ENCODE peak calls at places on chromosomes 5 and 9, in five cellular contexts. Z is sigmoid colon, E is mucosa of descending colon, Q is PC-3, O is left ventricle myocardium inferior. X is an unnamed sample. For H3K36me3, the result is how much of the 10 kb centered on the place peaks cover.

GRCh38 chr5:77900691-77901090 is 124.6 kb upstream of the TBCA start:
- DNase-seq in Q (no peak), Z (no peak), O (no peak), E (no peak), X (no peak)

GRCh38 chr5:81450940-81451339 is 57.0 kb upstream of the ACOT12 start:
- DNase-seq in Z (no peak), O (no peak), E (no peak), Q (peak), X (no peak)

GRCh38 chr9:5838884-5839571 is 6.1 kb upstream of the ERMP1 start:
- DNase-seq in O (no peak), Z (no peak), E (no peak), Q (peak), X (no peak)

GRCh38 chr9:7284517-7284916 is 515.1 kb downstream of the DMAC1 start:
- DNase-seq in Z (no peak), O (no peak), Q (no peak), E (no peak), X (no peak)

GRCh38 chr5:124790261-124790894 is 43.9 kb upstream of the ZNF608 start:
- DNase-seq in Z (no peak), E (no peak), Q (peak), O (no peak), X (no peak)

GRCh38 chr9:18564018-18564880 is 90.3 kb downstream of the ADAMTSL1 start:
- DNase-seq in E (peak), O (no peak), Q (no peak), Z (no peak), X (no peak)

GRCh38 chr9:2802494-2802921 is 41.4 kb downstream of the PUM3 start:
- DNase-seq in Q (peak), Z (no peak), E (no peak), O (no peak), X (no peak)

GRCh38 chr5:55918097-55919035 is 67.2 kb downstream of the IL31RA start:
- DNase-seq in E (no peak), Z (no peak), Q (no peak), O (no peak), X (peak)

GRCh38 chr5:43396762-43397304 is 15.4 kb downstream of the CCL28 start:
- DNase-seq in O (peak), Z (peak), E (peak), Q (peak), X (peak)

GRCh38 chr9:121323449-121324151 is 46.5 kb downstream of the STOM start:
- DNase-seq in O (no peak), Z (no peak), E (no peak), Q (no peak), X (peak)

GRCh38 chr9:121325387-121325786 is 44.7 kb downstream of the STOM start:
- DNase-seq in Z (no peak), Q (no peak), O (no peak), E (peak), X (peak)

GRCh38 chr9:121324755-121325154 is 45.3 kb downstream of the STOM start:
- DNase-seq in E (no peak), Z (no peak), O (no peak), Q (no peak), X (peak)

GRCh38 chr9:121322737-121323448 is 47.2 kb downstream of the STOM start:
- DNase-seq in Z (peak), E (no peak), O (no peak), Q (no peak), X (peak)

DNA sequence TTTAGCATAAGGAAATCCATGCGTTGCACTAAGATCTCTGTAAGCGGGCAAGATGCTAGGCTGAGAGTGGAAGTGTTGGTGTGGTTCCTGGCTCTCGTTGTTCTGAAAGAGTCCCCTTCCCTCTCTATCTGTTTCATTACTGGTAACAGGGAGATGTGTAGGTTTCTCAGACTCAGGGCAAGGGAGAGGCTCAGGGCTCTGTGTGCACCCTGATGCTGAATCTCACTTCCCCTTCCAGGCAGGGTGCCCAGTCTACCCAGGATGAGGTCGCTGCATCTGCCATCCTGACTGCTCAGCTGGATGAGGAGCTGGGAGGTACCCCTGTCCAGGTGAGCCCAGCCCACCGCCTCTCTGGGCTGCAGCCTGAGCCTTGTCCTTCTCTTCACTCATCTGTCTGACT is 45.7 kb downstream of the STOM start:
- DNase-seq in Z (peak), O (no peak), Q (no peak), E (no peak), X (peak)
- H3K36me3 ChIP-seq in Z (half or more), O (half or more), Q (under half), E (under half), X (half or more)

DNA sequence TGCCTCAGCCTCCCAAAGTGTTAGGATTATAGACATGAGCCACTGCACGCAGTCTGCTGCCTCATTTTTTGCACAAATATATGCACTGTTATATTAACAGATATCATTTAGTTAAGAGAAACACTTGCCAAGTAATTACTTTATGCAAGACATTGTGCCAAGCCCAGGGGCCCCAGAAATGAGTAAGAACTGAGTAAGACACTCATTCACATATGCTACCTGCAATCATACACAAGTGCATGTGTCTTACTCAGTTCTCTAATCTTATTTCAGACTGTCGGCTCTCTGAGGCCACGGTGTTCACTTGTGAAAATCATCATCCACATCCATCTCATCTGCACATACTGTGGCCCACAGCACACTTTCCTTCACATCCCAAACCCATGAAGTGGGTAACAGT is 16.0 kb downstream of the TRAF1 start:
- DNase-seq in Q (peak), E (no peak), Z (no peak), O (no peak), X (no peak)
- H3K36me3 ChIP-seq in Q (under half), E (under half), Z (under half), O (under half), X (under half)

GRCh38 chr9:100315561-100315960 is 37.2 kb downstream of the TEX10 start:
- DNase-seq in Q (no peak), O (no peak), Z (no peak), E (no peak), X (no peak)

GRCh38 chr9:100322954-100323536 is 29.7 kb downstream of the TEX10 start:
- DNase-seq in Q (peak), O (no peak), E (no peak), Z (no peak), X (no peak)

DNA sequence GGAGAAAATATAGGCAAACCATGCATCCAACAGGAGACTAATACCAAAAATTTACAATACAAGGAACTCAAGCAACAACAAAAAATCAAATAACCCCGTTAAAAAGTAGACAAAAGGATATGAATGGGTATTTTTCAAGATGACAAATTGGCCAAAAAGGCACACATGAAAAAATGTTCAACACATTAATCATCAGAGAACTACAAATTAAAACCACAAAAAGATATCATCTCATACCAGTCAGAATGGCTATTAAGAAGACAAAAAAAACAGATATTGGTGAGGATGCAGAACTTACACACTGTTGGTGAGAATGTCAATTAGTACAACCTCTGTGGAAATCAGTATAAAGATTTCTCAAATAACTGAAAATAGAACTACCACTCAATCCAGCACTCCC is 35.0 kb downstream of the TEX10 start:
- DNase-seq in O (no peak), E (no peak), Q (peak), Z (no peak), X (no peak)
- H3K36me3 ChIP-seq in O (under half), E (under half), Q (under half), Z (under half), X (under half)

GRCh38 chr5:40827479-40827977 is 7.5 kb downstream of the RPL37 start:
- DNase-seq in O (no peak), Z (no peak), E (no peak), Q (no peak), X (no peak)
- H3K36me3 ChIP-seq in O (half or more), Z (half or more), E (under half), Q (half or more), X (half or more)

DNA sequence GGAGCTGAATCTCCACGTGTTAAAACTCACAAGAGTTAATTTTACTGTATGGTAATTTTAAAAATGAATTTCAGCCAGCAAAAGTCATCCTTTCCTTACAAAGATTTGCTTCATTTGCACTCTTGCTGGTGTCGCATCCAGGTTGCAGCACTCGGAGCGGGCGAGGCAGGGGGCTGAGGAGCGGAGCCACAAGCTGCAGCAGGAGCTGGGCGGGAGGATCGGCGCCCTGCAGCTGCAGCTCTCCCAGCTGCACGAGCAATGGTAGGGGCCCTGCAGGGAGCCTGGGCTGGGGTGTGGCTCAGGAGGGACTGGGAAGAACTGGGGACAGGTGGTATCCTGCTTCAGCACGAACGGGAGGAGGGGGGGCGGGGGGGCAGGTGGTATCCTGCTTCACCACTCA is 27.1 kb downstream of the HNRNPH1 start:
- DNase-seq in O (no peak), Z (no peak), Q (no peak), E (no peak), X (no peak)
- H3K36me3 ChIP-seq in O (half or more), Z (half or more), Q (under half), E (under half), X (half or more)

GRCh38 chr9:122258886-122259415 is 5.7 kb downstream of the RBM18 start:
- DNase-seq in E (no peak), Q (no peak), Z (no peak), O (no peak), X (no peak)

GRCh38 chr9:122252796-122253195 is 11.8 kb downstream of the RBM18 start:
- DNase-seq in O (no peak), E (no peak), Z (no peak), Q (no peak), X (no peak)

GRCh38 chr9:122254761-122255160 is 9.9 kb downstream of the RBM18 start:
- DNase-seq in Q (no peak), E (no peak), O (no peak), Z (no peak), X (no peak)

GRCh38 chr9:122251351-122251750 is 13.3 kb downstream of the RBM18 start:
- DNase-seq in O (no peak), E (no peak), Q (no peak), Z (no peak), X (no peak)

DNA sequence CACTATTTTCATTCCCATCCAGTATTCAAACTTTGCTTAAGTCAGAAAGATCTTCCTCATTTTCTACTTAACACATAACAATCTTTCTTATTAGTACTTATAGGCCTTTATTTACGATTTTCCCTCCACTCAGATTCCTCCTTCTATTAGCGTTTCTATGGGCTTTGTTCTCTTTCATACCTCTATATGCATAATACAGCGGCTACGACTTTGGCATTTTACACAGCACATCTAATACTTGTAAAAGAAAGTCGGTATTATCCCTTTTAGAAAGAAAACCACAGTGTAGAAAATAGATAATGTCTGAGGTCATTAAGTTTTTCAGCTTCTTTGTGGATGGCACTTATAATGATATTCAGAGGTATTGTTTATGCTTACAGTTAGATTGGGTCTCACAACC is 8.4 kb downstream of the RBM18 start:
- DNase-seq in Z (no peak), E (no peak), Q (no peak), O (no peak), X (no peak)
- H3K36me3 ChIP-seq in Z (half or more), E (under half), Q (under half), O (under half), X (under half)

GRCh38 chr5:151781201-151781600 is 9.4 kb downstream of the G3BP1 start:
- DNase-seq in E (no peak), Z (no peak), Q (no peak), O (no peak), X (no peak)

GRCh38 chr5:151780348-151780747 is 8.6 kb downstream of the G3BP1 start:
- DNase-seq in E (no peak), Z (no peak), O (no peak), Q (no peak), X (no peak)

GRCh38 chr5:151784141-151784540 is 12.4 kb downstream of the G3BP1 start:
- DNase-seq in O (no peak), Z (no peak), E (no peak), Q (no peak), X (no peak)

GRCh38 chr5:151775025-151775606 is 3.4 kb downstream of the G3BP1 start:
- DNase-seq in Q (no peak), E (no peak), Z (no peak), O (no peak), X (no peak)

DNA sequence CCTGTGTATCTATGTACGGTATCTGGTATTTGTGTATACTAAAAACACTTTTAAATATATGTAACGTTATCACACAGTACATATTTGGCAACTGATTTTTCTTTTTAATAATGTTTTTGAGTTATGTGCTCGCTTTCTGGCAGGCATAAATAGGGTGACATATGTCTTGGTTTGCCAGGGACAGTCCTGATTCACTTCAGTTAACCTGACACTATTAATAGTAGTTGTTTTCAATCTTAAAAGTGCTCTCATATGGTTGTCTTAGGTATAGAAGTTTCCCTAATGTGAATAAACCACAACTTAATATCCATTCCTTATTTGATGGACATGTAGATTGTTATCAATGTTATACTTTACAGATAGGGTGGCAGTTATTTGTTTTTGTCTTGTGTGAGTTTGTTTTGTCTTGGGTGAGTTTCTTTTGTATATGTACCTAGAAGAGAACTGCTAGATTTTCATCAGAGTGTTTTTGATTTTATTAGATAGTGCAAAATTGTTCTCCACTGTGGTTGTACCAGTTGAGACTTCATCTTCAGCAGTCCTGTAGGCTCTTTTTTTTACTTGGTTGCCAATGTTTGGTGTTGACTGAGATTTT is 7.9 kb downstream of the G3BP1 start:
- DNase-seq in O (no peak), E (no peak), Q (no peak), Z (no peak), X (no peak)
- H3K36me3 ChIP-seq in O (under half), E (under half), Q (under half), Z (under half), X (under half)